ENCODE peak calls at places on chromosomes 6 and 20, in five cellular contexts. E is right lobe of liver, X is heart left ventricle, L is HCT116, H is transverse colon. M is an unnamed sample.

GRCh38 chr20:58481541-58482021 is 33.6 kb downstream of the APCDD1L start:
- DNase-seq in L (peak; percentile 27), X (no peak), E (peak; percentile 68), H (peak; percentile 59), M (peak; percentile 32)

GRCh38 chr20:1001981-1002681 is at the start of gene RSPO4:
- DNase-seq in H (no peak), E (no peak), L (no peak), X (no peak), M (no peak)

GRCh38 chr20:38454556-38455473 is 17.8 kb upstream of the RALGAPB start:
- DNase-seq in E (no peak), H (no peak), L (no peak), X (no peak), M (peak; percentile 59)

GRCh38 chr20:21159658-21160380 is 33.9 kb downstream of the KIZ start:
- DNase-seq in E (no peak), H (no peak), X (no peak), L (no peak), M (peak; percentile 7)

GRCh38 chr6:26305097-26305841 is 59.7 kb upstream of the BTN3A2 start:
- DNase-seq in L (peak; percentile 80), H (peak; percentile 58), X (peak; percentile 45), E (no peak), M (peak; percentile 85)

GRCh38 chr6:29624520-29624961 is 8.4 kb downstream of the GABBR1 start:
- DNase-seq in H (no peak), E (no peak), X (no peak), L (no peak), M (no peak)

GRCh38 chr6:95923518-95923917 is 92.3 kb upstream of the FUT9 start:
- DNase-seq in H (no peak), L (peak; percentile 7), E (no peak), X (no peak), M (peak; percentile 0)

GRCh38 chr6:38080889-38081288 is 261.4 kb downstream of the ZFAND3 start:
- DNase-seq in L (no peak), E (no peak), X (no peak), H (no peak), M (no peak)

GRCh38 chr6:144816936-144817335 is 531.8 kb downstream of the UTRN start:
- DNase-seq in E (no peak), X (no peak), H (no peak), L (no peak), M (no peak)

GRCh38 chr6:88166901-88167624 is 916 bp upstream of the CNR1 start:
- DNase-seq in E (no peak), H (no peak), L (no peak), X (no peak), M (peak; percentile 7)

GRCh38 chr20:12535316-12535715 is 473.5 kb upstream of the SPTLC3 start:
- DNase-seq in L (no peak), H (no peak), E (no peak), X (no peak), M (no peak)

GRCh38 chr20:9344080-9344920 is 170.1 kb upstream of the LAMP5 start:
- DNase-seq in H (no peak), L (no peak), X (peak; percentile 62), E (no peak), M (no peak)

GRCh38 chr6:52317841-52318581 is 33.5 kb upstream of the MCM3 start:
- DNase-seq in X (no peak), L (no peak), E (no peak), H (no peak), M (no peak)

GRCh38 chr6:37049735-37049989 is 44.2 kb downstream of the FGD2 start:
- DNase-seq in E (no peak), X (no peak), H (no peak), L (no peak), M (no peak)

GRCh38 chr20:2657674-2658073 is 5.2 kb downstream of the NOP56 start:
- DNase-seq in E (no peak), H (no peak), L (no peak), X (no peak), M (no peak)

GRCh38 chr6:73556796-73557195 is 36.0 kb upstream of the EEF1A1 start:
- DNase-seq in L (no peak), H (no peak), E (no peak), X (no peak), M (no peak)

GRCh38 chr6:84455630-84456029 is 228.2 kb upstream of the CEP162 start:
- DNase-seq in X (no peak), H (no peak), L (no peak), E (no peak), M (no peak)

GRCh38 chr6:28220164-28221133 is 4.6 kb upstream of the ZSCAN9 start:
- DNase-seq in E (no peak), H (no peak), X (no peak), L (no peak), M (peak; percentile 31)

GRCh38 chr6:81553246-81553645 is 199.2 kb downstream of the TENT5A start:
- DNase-seq in E (no peak), L (no peak), X (no peak), H (no peak), M (no peak)

GRCh38 chr6:82022614-82023102 is 224.9 kb downstream of the IBTK start:
- DNase-seq in L (peak; percentile 73), X (no peak), H (no peak), E (no peak), M (no peak)

GRCh38 chr6:157281570-157281969 is 41.7 kb downstream of the TMEM242 start:
- DNase-seq in E (no peak), L (no peak), X (peak; percentile 49), H (peak; percentile 60), M (peak; percentile 70)

GRCh38 chr6:3190779-3191178 is 33.4 kb upstream of the TUBB2A start:
- DNase-seq in X (no peak), L (no peak), H (no peak), E (no peak), M (no peak)

GRCh38 chr6:7172605-7173185 is 64.9 kb downstream of the RREB1 start:
- DNase-seq in E (no peak), L (no peak), H (no peak), X (no peak), M (peak; percentile 37)

GRCh38 chr6:7175463-7175862 is 67.7 kb downstream of the RREB1 start:
- DNase-seq in E (no peak), H (no peak), X (no peak), L (no peak), M (no peak)

GRCh38 chr6:7171733-7172132 is 64.0 kb downstream of the RREB1 start:
- DNase-seq in E (no peak), H (no peak), L (no peak), X (no peak), M (no peak)

GRCh38 chr6:7176208-7176607 is 68.4 kb downstream of the RREB1 start:
- DNase-seq in E (no peak), X (no peak), L (no peak), H (no peak), M (no peak)

DNA sequence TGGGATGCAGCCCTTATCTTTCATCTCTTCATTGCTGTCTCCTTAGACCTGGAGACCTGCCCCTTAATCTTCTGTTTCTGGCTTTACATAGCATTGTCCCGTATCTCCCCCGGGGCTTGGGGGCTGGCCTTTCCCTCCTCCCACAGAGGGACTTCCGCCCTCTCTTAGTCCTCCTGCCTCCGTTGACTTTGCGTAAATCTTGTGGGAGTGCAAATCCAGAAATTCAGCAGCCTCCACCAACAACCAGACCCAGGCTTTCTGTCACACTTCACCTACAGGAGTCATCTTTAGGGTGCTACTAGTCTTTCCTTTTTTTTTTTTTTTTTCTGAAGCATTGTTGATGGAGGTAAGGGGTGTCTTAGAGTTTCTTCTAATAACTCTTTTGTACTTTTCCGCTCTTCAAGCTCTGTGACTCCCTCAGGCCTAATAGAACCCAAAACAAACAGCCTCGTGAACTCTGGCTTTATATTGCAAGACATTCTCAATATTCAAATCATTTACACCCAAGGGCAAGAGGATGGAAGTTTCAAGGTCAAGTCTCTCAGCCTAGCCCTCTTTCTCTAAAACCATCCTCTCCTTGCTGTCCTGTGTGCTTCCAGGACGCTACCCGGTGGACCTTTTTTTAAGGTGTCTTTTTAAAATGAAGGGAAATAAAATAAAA is 66.2 kb downstream of the RREB1 start:
- DNase-seq in X (peak; percentile 38), H (no peak), E (no peak), L (no peak), M (no peak)
- TF ChIP-seq POLR2A in X (no peak), H (no peak), E (no peak), L (no peak), M (no peak)

DNA sequence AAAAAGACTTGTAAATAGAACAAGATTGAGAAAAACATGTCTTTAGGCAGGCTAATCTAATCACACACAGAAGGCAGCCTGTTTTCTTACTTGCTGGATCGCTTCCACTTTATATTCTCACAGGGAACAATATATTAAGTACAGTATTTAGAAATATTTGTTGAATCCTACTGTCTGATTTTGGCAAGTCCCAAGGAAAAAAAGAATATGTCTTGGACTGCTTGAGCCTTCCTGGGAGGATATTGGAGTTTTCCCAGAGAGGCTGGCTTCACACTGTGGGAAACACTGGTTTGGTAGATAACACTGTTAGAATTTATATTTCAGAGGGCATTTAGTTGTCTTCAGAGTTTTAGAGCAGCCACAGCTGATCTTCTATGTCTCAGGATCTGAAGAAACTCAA is 229.7 kb downstream of the PRL start:
- DNase-seq in X (peak; percentile 17), E (no peak), L (no peak), H (no peak), M (no peak)
- TF ChIP-seq POLR2A in X (no peak), E (no peak), L (no peak), H (no peak), M (no peak)

DNA sequence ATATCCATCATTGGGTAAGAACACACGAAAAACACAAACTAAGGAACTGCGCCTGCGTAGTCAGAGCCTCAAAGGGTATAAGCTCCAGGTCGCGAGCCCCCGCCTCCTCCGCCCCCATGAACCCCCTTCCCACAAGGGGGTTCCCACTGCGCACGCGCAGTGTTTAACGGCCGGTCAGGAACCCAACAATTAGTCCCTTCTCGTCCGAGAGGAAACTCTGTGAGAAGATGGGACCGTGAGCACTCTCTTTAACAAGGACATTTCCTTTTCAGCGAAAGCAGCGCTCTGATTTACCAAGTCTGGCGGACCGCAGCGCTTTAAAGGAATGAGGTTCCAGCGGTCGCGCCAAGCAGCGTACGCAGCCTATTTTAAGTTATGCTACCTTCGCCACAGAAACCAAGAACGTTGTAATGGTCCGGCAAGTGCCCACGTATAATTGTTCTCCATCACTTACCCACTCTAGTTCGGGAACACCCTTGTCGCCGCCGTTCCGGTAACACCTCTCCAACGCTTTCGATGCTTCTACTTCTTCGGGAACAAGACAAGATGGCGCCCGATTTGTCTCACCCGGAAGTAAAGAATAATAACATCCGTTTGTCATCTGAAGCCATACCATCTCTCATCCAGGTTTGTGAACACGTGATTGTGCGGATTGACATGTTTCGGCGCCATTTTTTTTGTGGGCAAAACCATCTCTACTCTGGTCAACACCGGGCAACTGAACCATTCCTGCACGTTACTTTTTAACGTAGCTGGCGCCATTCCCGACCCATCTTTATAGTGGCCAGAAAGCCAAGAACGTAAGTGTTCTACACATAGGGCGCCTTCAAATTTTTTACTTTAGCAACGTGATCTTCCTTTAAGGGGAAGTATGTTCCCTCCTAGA is at the start of gene PNISR:
- DNase-seq in E (peak; percentile 86), L (peak; percentile 99), H (peak; percentile 92), X (peak; percentile 93), M (peak; percentile 98)
- TF ChIP-seq POLR2A in E (no peak), L (peak; percentile 90), H (peak; percentile 44), X (peak; percentile 10), M (peak; percentile 89)

GRCh38 chr6:121436966-121437756 is 1.7 kb downstream of the GJA1 start:
- DNase-seq in X (peak; percentile 59), E (no peak), L (no peak), H (peak; percentile 14), M (peak; percentile 2)

GRCh38 chr6:121436172-121436965 is 923 bp downstream of the GJA1 start:
- DNase-seq in H (no peak), L (no peak), X (peak; percentile 22), E (no peak), M (no peak)

GRCh38 chr6:121437861-121438651 is 2.6 kb downstream of the GJA1 start:
- DNase-seq in L (no peak), X (peak; percentile 20), H (no peak), E (no peak), M (no peak)

GRCh38 chr6:121434037-121434770 is 1.2 kb upstream of the GJA1 start:
- DNase-seq in H (no peak), E (no peak), L (no peak), X (no peak), M (no peak)

GRCh38 chr6:121435444-121436069 is at the start of gene GJA1:
- DNase-seq in L (no peak), X (peak; percentile 76), E (no peak), H (peak; percentile 12), M (no peak)
- TF ChIP-seq POLR2A in L (no peak), X (peak; percentile 90), E (no peak), H (peak; percentile 30), M (no peak)